ENCODE peak calls at places on chromosomes 13 and 19, in six cellular contexts. One of them, this sample, is unnamed.

GRCh38 chr19:6800991-6801396 is 28.5 kb downstream of the VAV1 start:
- DNase-seq in left lobe of liver: no peak
- DNase-seq in pulmonary artery endothelial cell: no peak
- DNase-seq in NCI-H187 treated with DMSO at 0.1 percent for 48 hours: no peak
- DNase-seq in endothelial cell: no peak
- DNase-seq in WERI-Rb-1: no peak
- DNase-seq in this sample: no peak

GRCh38 chr19:57566396-57567256 is 7.0 kb upstream of the ZNF550 start:
- DNase-seq in NCI-H187 treated with DMSO at 0.1 percent for 48 hours: no peak
- DNase-seq in left lobe of liver: no peak
- DNase-seq in pulmonary artery endothelial cell: no peak
- DNase-seq in WERI-Rb-1: no peak
- DNase-seq in endothelial cell: no peak
- DNase-seq in this sample: no peak

GRCh38 chr13:111076156-111077013 is 38.7 kb upstream of the ARHGEF7 start:
- DNase-seq in pulmonary artery endothelial cell: no peak
- DNase-seq in WERI-Rb-1: no peak
- DNase-seq in left lobe of liver: no peak
- DNase-seq in endothelial cell: no peak
- DNase-seq in NCI-H187 treated with DMSO at 0.1 percent for 48 hours: no peak
- DNase-seq in this sample: no peak

GRCh38 chr19:17968376-17968775 is 1.5 kb downstream of the KCNN1 start:
- DNase-seq in NCI-H187 treated with DMSO at 0.1 percent for 48 hours: no peak
- DNase-seq in pulmonary artery endothelial cell: no peak
- DNase-seq in left lobe of liver: no peak
- DNase-seq in endothelial cell: no peak
- DNase-seq in WERI-Rb-1: no peak
- DNase-seq in this sample: no peak

GRCh38 chr13:73952683-73953082 is 181.5 kb downstream of the KLF12 start:
- DNase-seq in endothelial cell: no peak
- DNase-seq in left lobe of liver: no peak
- DNase-seq in pulmonary artery endothelial cell: no peak
- DNase-seq in WERI-Rb-1: no peak
- DNase-seq in NCI-H187 treated with DMSO at 0.1 percent for 48 hours: no peak
- DNase-seq in this sample: no peak

GRCh38 chr19:15280915-15281683 is 48.9 kb upstream of the EPHX3 start:
- DNase-seq in endothelial cell: no peak
- DNase-seq in WERI-Rb-1: peak; percentile 96
- DNase-seq in pulmonary artery endothelial cell: no peak
- DNase-seq in NCI-H187 treated with DMSO at 0.1 percent for 48 hours: no peak
- DNase-seq in left lobe of liver: peak; percentile 84
- DNase-seq in this sample: no peak

GRCh38 chr13:28089065-28089464 is 11.3 kb downstream of the FLT3 start:
- DNase-seq in left lobe of liver: no peak
- DNase-seq in pulmonary artery endothelial cell: no peak
- DNase-seq in WERI-Rb-1: no peak
- DNase-seq in endothelial cell: no peak
- DNase-seq in NCI-H187 treated with DMSO at 0.1 percent for 48 hours: no peak
- DNase-seq in this sample: no peak

GRCh38 chr19:42003506-42004294 is 9.7 kb upstream of the ATP1A3 start:
- DNase-seq in endothelial cell: no peak
- DNase-seq in left lobe of liver: no peak
- DNase-seq in pulmonary artery endothelial cell: no peak
- DNase-seq in WERI-Rb-1: no peak
- DNase-seq in NCI-H187 treated with DMSO at 0.1 percent for 48 hours: no peak
- DNase-seq in this sample: no peak

GRCh38 chr19:4303778-4304508 is 455 bp upstream of the FSD1 start:
- DNase-seq in endothelial cell: no peak
- DNase-seq in left lobe of liver: no peak
- DNase-seq in pulmonary artery endothelial cell: no peak
- DNase-seq in NCI-H187 treated with DMSO at 0.1 percent for 48 hours: no peak
- DNase-seq in WERI-Rb-1: no peak
- DNase-seq in this sample: no peak

GRCh38 chr19:51024924-51025323 is 1.5 kb downstream of the KLK11 start:
- DNase-seq in endothelial cell: no peak
- DNase-seq in left lobe of liver: no peak
- DNase-seq in NCI-H187 treated with DMSO at 0.1 percent for 48 hours: peak; percentile 85
- DNase-seq in WERI-Rb-1: peak; percentile 39
- DNase-seq in pulmonary artery endothelial cell: no peak
- DNase-seq in this sample: no peak

GRCh38 chr13:77325371-77325941 is 1.4 kb downstream of the MYCBP2 start:
- DNase-seq in left lobe of liver: no peak
- DNase-seq in WERI-Rb-1: no peak
- DNase-seq in NCI-H187 treated with DMSO at 0.1 percent for 48 hours: no peak
- DNase-seq in endothelial cell: no peak
- DNase-seq in pulmonary artery endothelial cell: no peak
- DNase-seq in this sample: no peak

GRCh38 chr13:113404723-113405471 is 41.0 kb upstream of the GRTP1 start:
- DNase-seq in pulmonary artery endothelial cell: no peak
- DNase-seq in NCI-H187 treated with DMSO at 0.1 percent for 48 hours: no peak
- DNase-seq in WERI-Rb-1: peak; percentile 94
- DNase-seq in endothelial cell: no peak
- DNase-seq in left lobe of liver: peak; percentile 43
- DNase-seq in this sample: no peak

GRCh38 chr19:50695251-50696064 is 24.1 kb downstream of the SHANK1 start:
- DNase-seq in NCI-H187 treated with DMSO at 0.1 percent for 48 hours: no peak
- DNase-seq in WERI-Rb-1: peak; percentile 84
- DNase-seq in pulmonary artery endothelial cell: no peak
- DNase-seq in endothelial cell: peak; percentile 25
- DNase-seq in left lobe of liver: no peak
- DNase-seq in this sample: no peak

GRCh38 chr19:55383279-55383788 is 758 bp downstream of the TMEM238 start:
- DNase-seq in NCI-H187 treated with DMSO at 0.1 percent for 48 hours: no peak
- DNase-seq in WERI-Rb-1: peak; percentile 59
- DNase-seq in left lobe of liver: no peak
- DNase-seq in endothelial cell: no peak
- DNase-seq in pulmonary artery endothelial cell: no peak
- DNase-seq in this sample: no peak

GRCh38 chr19:39498262-39499081 is at the start of gene DLL3:
- DNase-seq in NCI-H187 treated with DMSO at 0.1 percent for 48 hours: peak; percentile 58
- DNase-seq in WERI-Rb-1: peak; percentile 77
- DNase-seq in endothelial cell: peak; percentile 33
- DNase-seq in pulmonary artery endothelial cell: no peak
- DNase-seq in left lobe of liver: no peak
- DNase-seq in this sample: no peak

GRCh38 chr13:85266771-85267170 is 532.4 kb downstream of the SLITRK6 start:
- DNase-seq in WERI-Rb-1: peak; percentile 27
- DNase-seq in endothelial cell: no peak
- DNase-seq in pulmonary artery endothelial cell: no peak
- DNase-seq in NCI-H187 treated with DMSO at 0.1 percent for 48 hours: no peak
- DNase-seq in left lobe of liver: no peak
- DNase-seq in this sample: no peak

GRCh38 chr13:33388254-33388998 is 102.9 kb upstream of the STARD13 start:
- DNase-seq in pulmonary artery endothelial cell: no peak
- DNase-seq in WERI-Rb-1: peak; percentile 16
- DNase-seq in NCI-H187 treated with DMSO at 0.1 percent for 48 hours: no peak
- DNase-seq in endothelial cell: no peak
- DNase-seq in left lobe of liver: no peak
- DNase-seq in this sample: no peak

GRCh38 chr13:30796132-30796832 is 60.9 kb downstream of the ALOX5AP start:
- DNase-seq in pulmonary artery endothelial cell: no peak
- DNase-seq in WERI-Rb-1: no peak
- DNase-seq in left lobe of liver: no peak
- DNase-seq in endothelial cell: no peak
- DNase-seq in NCI-H187 treated with DMSO at 0.1 percent for 48 hours: no peak
- DNase-seq in this sample: no peak

GRCh38 chr19:43784981-43785808 is 4.4 kb upstream of the KCNN4 start:
- DNase-seq in NCI-H187 treated with DMSO at 0.1 percent for 48 hours: peak; percentile 30
- DNase-seq in pulmonary artery endothelial cell: no peak
- DNase-seq in left lobe of liver: no peak
- DNase-seq in WERI-Rb-1: peak; percentile 62
- DNase-seq in endothelial cell: peak; percentile 68
- DNase-seq in this sample: peak; percentile 88

GRCh38 chr19:6767357-6768235 is at the start of gene SH2D3A:
- DNase-seq in endothelial cell: peak; percentile 60
- DNase-seq in NCI-H187 treated with DMSO at 0.1 percent for 48 hours: no peak
- DNase-seq in WERI-Rb-1: peak; percentile 77
- DNase-seq in pulmonary artery endothelial cell: no peak
- DNase-seq in left lobe of liver: peak; percentile 85
- DNase-seq in this sample: peak; percentile 43